ENCODE peak calls at places on chromosomes 2 and 18, in five cellular contexts. L is GM20000, J is glutamatergic neuron, A is psoas muscle, M is pancreas. K is an unnamed sample.

GRCh38 chr2:125281242-125281641 is 1256.2 kb downstream of the CNTNAP5 start:
- DNase-seq in L (no peak), M (no peak), J (no peak), A (no peak), K (no peak)

GRCh38 chr2:174786066-174786725 is 21.9 kb upstream of the CHRNA1 start:
- DNase-seq in A (no peak), M (no peak), J (no peak), L (no peak), K (no peak)

GRCh38 chr2:99562516-99562915 is 72.7 kb upstream of the REV1 start:
- DNase-seq in M (no peak), J (no peak), L (no peak), A (no peak), K (no peak)

GRCh38 chr2:140383781-140384180 is 1603.6 kb upstream of the NXPH2 start:
- DNase-seq in M (no peak), A (no peak), L (no peak), J (no peak), K (no peak)

GRCh38 chr18:48800877-48801727 is 149.7 kb downstream of the SMAD7 start:
- DNase-seq in J (peak), L (peak), M (peak), A (no peak), K (no peak)

GRCh38 chr2:58739033-58739432 is 497.9 kb upstream of the FANCL start:
- DNase-seq in J (no peak), M (no peak), L (no peak), A (no peak), K (no peak)

GRCh38 chr2:127104166-127104660 is 2.7 kb downstream of the BIN1 start:
- DNase-seq in A (no peak), L (no peak), M (no peak), J (no peak), K (no peak)

GRCh38 chr2:20106746-20107145 is 55.3 kb upstream of the LAPTM4A start:
- DNase-seq in A (peak), L (no peak), M (peak), J (peak), K (peak)

GRCh38 chr2:118290436-118291004 is 202.2 kb downstream of the INSIG2 start:
- DNase-seq in M (no peak), A (no peak), L (no peak), J (no peak), K (no peak)

GRCh38 chr2:120395221-120395620 is 49.3 kb downstream of the INHBB start:
- DNase-seq in J (no peak), L (no peak), A (no peak), M (peak), K (no peak)

GRCh38 chr2:197107291-197108269 is 181.1 kb upstream of the PGAP1 start:
- DNase-seq in A (peak), L (no peak), M (no peak), J (no peak), K (peak)

GRCh38 chr2:133512121-133512520 is 56.1 kb downstream of the NCKAP5 start:
- DNase-seq in J (no peak), L (no peak), M (no peak), A (no peak), K (no peak)

GRCh38 chr2:75558786-75559428 is 1.8 kb downstream of the EVA1A start:
- DNase-seq in M (no peak), J (no peak), L (no peak), A (no peak), K (no peak)

GRCh38 chr2:85794491-85795121 is 40.8 kb downstream of the ATOH8 start:
- DNase-seq in A (no peak), J (no peak), M (peak), L (no peak), K (no peak)

GRCh38 chr2:28322456-28322855 is 70.2 kb upstream of the FOSL2 start:
- DNase-seq in M (no peak), J (no peak), A (no peak), L (no peak), K (no peak)

DNA sequence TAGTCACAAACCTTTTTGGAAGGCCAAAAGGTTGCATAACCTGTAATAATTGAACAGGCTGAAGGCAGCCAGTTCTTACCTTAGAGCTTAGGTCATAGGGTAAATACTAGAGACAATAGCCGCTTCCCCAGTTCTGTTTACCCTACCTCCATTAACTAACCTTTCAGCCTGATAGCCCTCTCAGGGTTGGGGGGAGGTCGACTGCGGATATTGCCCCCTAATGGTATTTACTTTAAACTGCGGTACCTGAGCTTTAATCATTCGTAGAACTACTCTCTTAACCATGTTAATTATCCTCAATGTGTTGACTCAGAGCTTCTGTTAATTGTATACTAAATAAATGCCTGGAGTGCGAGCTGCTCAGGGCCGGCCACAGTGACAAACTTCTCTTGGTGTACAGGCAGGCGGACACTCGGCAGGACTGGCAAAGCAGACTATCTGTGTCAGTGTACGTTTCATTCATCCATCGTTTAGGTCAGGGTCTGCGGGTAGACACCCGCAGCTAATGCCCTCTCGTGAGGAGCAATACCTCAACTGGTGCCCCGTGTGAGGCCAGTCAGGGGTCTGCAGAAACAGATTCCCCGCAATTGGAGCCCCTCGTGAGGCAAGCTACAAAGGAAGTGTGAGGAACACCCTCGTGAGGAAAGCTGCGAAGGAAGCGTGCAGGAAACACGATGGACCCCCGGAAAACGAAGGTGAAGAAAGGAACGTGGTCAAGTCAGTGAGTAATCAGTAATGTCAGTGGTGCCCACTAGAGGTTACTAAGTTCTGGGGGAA is 115.3 kb upstream of the SCN7A start:
- DNase-seq in J (no peak), A (no peak), M (no peak), L (no peak), K (no peak)
- TF ChIP-seq CTCF in J (no peak), A (no peak), M (no peak), L (no peak), K (no peak)

DNA sequence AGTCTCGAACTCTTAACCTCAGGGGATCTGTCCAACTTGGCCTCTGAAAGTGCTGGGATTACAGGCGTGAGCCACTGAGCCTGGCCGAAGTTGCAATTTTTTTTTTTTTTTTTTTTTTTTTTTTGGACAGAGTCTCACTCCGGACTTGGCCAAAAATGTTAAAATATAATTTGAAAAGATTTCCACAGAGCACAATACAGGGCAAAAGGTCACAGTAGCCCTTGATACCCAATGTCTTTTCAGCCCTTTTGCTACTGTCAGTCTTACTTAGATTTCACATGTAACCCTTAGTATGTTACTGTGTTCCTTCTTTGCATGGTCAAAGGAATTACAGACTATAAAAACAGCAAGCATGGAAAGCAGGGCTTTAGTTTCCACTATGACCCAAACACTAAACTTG is 42.5 kb upstream of the MAPRE2 start:
- DNase-seq in L (no peak), M (no peak), A (no peak), J (no peak), K (no peak)
- TF ChIP-seq CTCF in L (no peak), M (no peak), A (no peak), J (no peak), K (no peak)

GRCh38 chr2:199458017-199458805 is 472 bp upstream of the SATB2 start:
- DNase-seq in J (peak), L (no peak), M (peak), A (no peak), K (peak)
- TF ChIP-seq CTCF in J (no peak), L (no peak), M (no peak), A (no peak), K (no peak)

DNA sequence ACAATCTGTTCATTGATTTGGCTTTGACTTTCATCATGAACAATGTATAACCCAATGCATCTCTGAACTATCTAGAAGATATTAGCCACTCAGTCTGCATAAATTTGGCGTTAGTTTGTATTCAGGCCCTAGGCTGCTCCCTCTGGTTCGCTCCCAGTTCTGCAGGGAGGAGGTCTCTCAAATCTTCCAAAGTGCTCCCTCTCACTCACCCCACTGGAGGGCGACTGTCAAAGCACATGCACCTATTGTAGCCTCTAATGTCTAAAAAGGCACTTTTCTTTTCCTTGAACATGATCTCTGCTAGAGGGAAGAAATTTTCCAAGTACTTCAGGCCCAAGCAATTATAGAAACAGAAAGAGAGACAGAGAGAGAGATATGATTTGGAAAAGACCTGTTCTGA is 291.5 kb downstream of the TDRD15 start:
- DNase-seq in L (no peak), J (no peak), M (no peak), A (no peak), K (no peak)
- TF ChIP-seq CTCF in L (no peak), J (no peak), M (no peak), A (no peak), K (peak)